ENCODE peak calls at places on chromosomes 1 and 21, in four cellular contexts. P, Q, D and N are unnamed samples. For H3K9me3, the result is how much of the 10 kb centered on the place peaks cover.

GRCh38 chr1:4931486-4931885 is 277.1 kb downstream of the AJAP1 start:
- DNase-seq in P (no peak), D (no peak), Q (no peak), N (no peak)

GRCh38 chr1:248243204-248243603 is 12.0 kb downstream of the OR2M4 start:
- DNase-seq in P (no peak), D (peak), Q (no peak), N (peak)

GRCh38 chr1:229196404-229197224 is 74.3 kb upstream of the RAB4A start:
- DNase-seq in P (no peak), D (no peak), Q (no peak), N (no peak)

GRCh38 chr1:159067699-159068621 is 8.6 kb downstream of the AIM2 start:
- DNase-seq in P (no peak), Q (no peak), D (peak), N (no peak)

GRCh38 chr1:157135646-157136045 is 2.5 kb downstream of the ETV3 start:
- DNase-seq in D (peak), P (no peak), Q (no peak), N (no peak)

GRCh38 chr1:58592521-58593134 is 15.6 kb upstream of the TACSTD2 start:
- DNase-seq in D (no peak), P (no peak), Q (peak), N (peak)

GRCh38 chr1:173202430-173203145 is 4.5 kb downstream of the TNFSF4 start:
- DNase-seq in D (peak), P (no peak), Q (no peak), N (no peak)

GRCh38 chr1:201480231-201481003 is 11.4 kb upstream of the PHLDA3 start:
- DNase-seq in Q (peak), P (peak), D (peak), N (peak)

GRCh38 chr1:27150183-27150582 is 4.7 kb downstream of the SLC9A1 start:
- DNase-seq in D (no peak), P (no peak), Q (no peak), N (no peak)

GRCh38 chr21:39103689-39104088 is 79.6 kb downstream of the PSMG1 start:
- DNase-seq in Q (no peak), P (peak), D (no peak), N (no peak)

GRCh38 chr1:8831329-8831728 is 13.9 kb upstream of the RERE start:
- DNase-seq in Q (no peak), D (no peak), P (no peak), N (no peak)

GRCh38 chr1:78286686-78287085 is 204.1 kb upstream of the PTGFR start:
- DNase-seq in P (no peak), Q (no peak), D (no peak), N (no peak)

GRCh38 chr1:232416026-232416568 is 213.8 kb downstream of the SIPA1L2 start:
- DNase-seq in P (no peak), D (no peak), Q (no peak), N (no peak)

GRCh38 chr1:42334240-42335049 is 590 bp downstream of the FOXJ3 start:
- DNase-seq in D (peak), P (peak), Q (peak), N (no peak)

GRCh38 chr1:40769815-40770214 is 13.8 kb upstream of the KCNQ4 start:
- DNase-seq in D (no peak), Q (no peak), P (no peak), N (no peak)

GRCh38 chr1:55310517-55310927 is 95.4 kb upstream of the USP24 start:
- DNase-seq in D (no peak), Q (no peak), P (no peak), N (no peak)

GRCh38 chr21:17270234-17270633 is 242.6 kb upstream of the CXADR start:
- DNase-seq in P (no peak), Q (peak), D (peak), N (no peak)

GRCh38 chr1:235809949-235810348 is 56.8 kb downstream of the LYST start:
- DNase-seq in P (no peak), D (no peak), Q (no peak), N (no peak)

GRCh38 chr1:204331275-204331674 is 28.5 kb downstream of the PLEKHA6 start:
- DNase-seq in Q (no peak), D (no peak), P (no peak), N (peak)

GRCh38 chr1:185733818-185734709 is at the start of gene HMCN1:
- DNase-seq in Q (peak), D (peak), P (peak), N (peak)

GRCh38 chr21:36773111-36773510 is 74.2 kb downstream of the SIM2 start:
- DNase-seq in D (no peak), P (no peak), Q (peak), N (peak)

GRCh38 chr1:184590163-184590750 is 164.4 kb downstream of the EDEM3 start:
- DNase-seq in P (no peak), Q (no peak), D (no peak), N (no peak)

GRCh38 chr21:29376556-29376955 is 77.8 kb downstream of the BACH1 start:
- DNase-seq in D (peak), P (no peak), Q (peak), N (peak)

GRCh38 chr1:226223157-226223785 is at the start of gene MIXL1:
- DNase-seq in D (no peak), P (no peak), Q (no peak), N (no peak)

GRCh38 chr1:28248273-28249012 is 10.9 kb upstream of the SESN2 start:
- DNase-seq in Q (peak), P (peak), D (peak), N (peak)

GRCh38 chr1:9061949-9062555 is 7.4 kb downstream of the SLC2A5 start:
- DNase-seq in Q (no peak), D (no peak), P (no peak), N (no peak)

GRCh38 chr1:8284167-8284566 is 33.7 kb upstream of the SLC45A1 start:
- DNase-seq in D (no peak), Q (no peak), P (no peak), N (no peak)

GRCh38 chr1:27366411-27367159 is at the start of gene MAP3K6:
- DNase-seq in P (peak), D (peak), Q (peak), N (peak)

GRCh38 chr21:38976900-38977299 is 171.2 kb downstream of the ETS2 start:
- DNase-seq in Q (no peak), P (no peak), D (no peak), N (no peak)

GRCh38 chr1:14321413-14321812 is 277.1 kb upstream of the KAZN start:
- DNase-seq in D (no peak), Q (no peak), P (no peak), N (no peak)

GRCh38 chr1:14332158-14332557 is 266.3 kb upstream of the KAZN start:
- DNase-seq in P (no peak), D (no peak), Q (no peak), N (no peak)

GRCh38 chr1:14328687-14329086 is 269.8 kb upstream of the KAZN start:
- DNase-seq in P (no peak), D (no peak), Q (no peak), N (no peak)

GRCh38 chr1:14323665-14324630 is 274.5 kb upstream of the KAZN start:
- DNase-seq in P (no peak), D (peak), Q (no peak), N (no peak)

DNA sequence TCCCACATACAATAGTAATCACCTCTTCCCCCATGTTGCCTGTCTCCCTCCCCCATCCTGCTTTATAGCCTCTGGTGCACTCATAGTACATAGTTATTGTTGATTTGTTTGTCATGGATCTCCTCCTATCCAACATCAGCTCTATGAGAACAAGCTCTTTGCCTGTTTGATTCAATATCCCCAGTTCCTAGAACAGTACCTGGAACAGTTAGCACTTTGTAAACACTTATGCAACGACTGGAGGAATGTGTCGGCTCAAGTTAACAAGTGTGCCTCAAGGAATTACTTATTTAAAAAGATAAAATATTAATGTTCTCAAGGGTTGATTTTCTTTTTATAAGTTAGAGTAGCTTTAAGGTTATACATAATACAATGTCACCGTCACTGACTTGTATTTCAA is 271.6 kb upstream of the KAZN start:
- DNase-seq in P (no peak), Q (no peak), D (no peak), N (no peak)
- H3K9me3 ChIP-seq in P (under half), Q (under half), D (under half), N (under half)

GRCh38 chr1:49307452-49307851 is 530.8 kb upstream of the BEND5 start:
- DNase-seq in D (no peak), Q (no peak), P (no peak), N (no peak)

DNA sequence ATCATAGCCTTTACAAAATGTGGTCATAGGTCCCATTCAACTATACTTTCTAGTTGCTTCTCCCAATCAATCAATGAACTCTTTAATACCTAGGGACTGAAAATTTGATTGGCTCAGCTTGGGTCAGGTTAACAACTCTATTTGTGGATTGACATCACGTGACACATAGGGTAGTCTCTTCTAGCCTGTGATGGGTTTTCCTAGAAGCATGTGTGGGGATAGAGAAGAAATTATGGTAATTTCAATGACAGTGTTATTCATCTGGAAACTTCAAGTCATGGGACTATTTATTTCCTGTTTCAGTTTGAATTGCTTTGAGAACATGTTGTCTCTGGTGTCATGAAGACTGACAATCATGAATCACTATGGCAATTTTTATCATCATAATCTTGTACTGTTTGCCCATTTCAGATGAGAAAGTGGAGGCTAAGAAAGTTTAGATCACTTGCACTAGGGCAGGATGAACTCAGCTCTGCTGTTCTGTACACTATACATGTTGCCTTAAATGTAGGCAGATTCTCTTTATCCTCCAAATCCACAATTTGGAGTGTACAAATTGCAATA is 529.9 kb upstream of the BEND5 start:
- DNase-seq in D (no peak), Q (no peak), P (no peak), N (no peak)
- H3K9me3 ChIP-seq in D (under half), Q (under half), P (under half), N (under half)

GRCh38 chr21:25338415-25338814 is 268.9 kb downstream of the MRPL39 start:
- DNase-seq in D (no peak), Q (no peak), P (no peak), N (no peak)
- H3K9me3 ChIP-seq in D (under half), Q (under half), P (under half), N (under half)

GRCh38 chr21:46228345-46229051 is at the start of gene LSS:
- DNase-seq in P (peak), D (peak), Q (peak), N (peak)
- H3K9me3 ChIP-seq in P (under half), D (under half), Q (under half), N (under half)

DNA sequence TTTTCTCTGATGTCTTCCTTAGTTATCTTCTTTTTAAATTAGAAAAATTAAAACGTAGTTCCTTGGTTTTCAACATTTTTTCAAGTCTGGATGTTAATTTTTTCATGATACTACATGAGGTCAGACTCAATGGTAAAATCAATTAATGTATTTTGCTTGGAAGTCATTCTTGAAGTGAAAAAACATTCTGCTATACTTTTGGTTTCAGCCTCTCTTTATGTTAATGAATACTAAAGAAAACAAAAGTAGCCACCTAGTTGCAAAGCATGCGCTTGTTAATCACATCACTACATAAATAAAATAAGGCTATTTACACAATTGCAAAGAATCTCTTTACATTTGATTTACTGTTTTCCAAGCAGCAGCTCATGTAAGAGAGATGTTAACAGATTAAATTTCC is 170.4 kb downstream of the LIPI start:
- DNase-seq in Q (no peak), D (no peak), P (no peak), N (no peak)
- H3K9me3 ChIP-seq in Q (under half), D (under half), P (under half), N (under half)

DNA sequence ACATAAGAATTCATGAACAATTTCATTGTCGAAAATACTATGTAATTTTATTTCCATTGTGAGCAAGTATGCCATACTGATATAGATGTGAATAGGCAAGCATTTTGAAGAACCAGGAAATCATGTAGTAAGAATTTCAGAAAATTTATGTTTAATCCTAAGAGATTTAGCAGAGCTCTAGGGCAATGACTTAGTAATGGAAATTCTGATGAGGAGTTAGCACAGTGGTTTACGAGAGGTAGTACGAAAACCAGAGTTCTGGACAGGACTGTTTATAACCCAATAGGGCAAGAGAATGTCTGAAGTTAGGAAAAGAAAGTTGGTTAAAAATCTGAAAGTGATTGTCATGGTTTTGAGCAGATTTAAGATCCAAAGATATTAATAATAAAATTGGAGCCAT is 439.6 kb upstream of the DEPDC1 start:
- DNase-seq in P (no peak), D (no peak), Q (no peak), N (no peak)
- H3K9me3 ChIP-seq in P (under half), D (under half), Q (under half), N (under half)

GRCh38 chr1:2867087-2867425 is 65.6 kb upstream of the TTC34 start:
- DNase-seq in D (no peak), Q (no peak), P (no peak), N (no peak)

GRCh38 chr1:2871246-2871815 is 69.8 kb upstream of the TTC34 start:
- DNase-seq in D (no peak), Q (no peak), P (no peak), N (no peak)

GRCh38 chr1:2866415-2867086 is 65.1 kb upstream of the TTC34 start:
- DNase-seq in P (no peak), Q (no peak), D (no peak), N (no peak)

GRCh38 chr1:2867861-2868260 is 66.4 kb upstream of the TTC34 start:
- DNase-seq in Q (no peak), P (no peak), D (no peak), N (no peak)

DNA sequence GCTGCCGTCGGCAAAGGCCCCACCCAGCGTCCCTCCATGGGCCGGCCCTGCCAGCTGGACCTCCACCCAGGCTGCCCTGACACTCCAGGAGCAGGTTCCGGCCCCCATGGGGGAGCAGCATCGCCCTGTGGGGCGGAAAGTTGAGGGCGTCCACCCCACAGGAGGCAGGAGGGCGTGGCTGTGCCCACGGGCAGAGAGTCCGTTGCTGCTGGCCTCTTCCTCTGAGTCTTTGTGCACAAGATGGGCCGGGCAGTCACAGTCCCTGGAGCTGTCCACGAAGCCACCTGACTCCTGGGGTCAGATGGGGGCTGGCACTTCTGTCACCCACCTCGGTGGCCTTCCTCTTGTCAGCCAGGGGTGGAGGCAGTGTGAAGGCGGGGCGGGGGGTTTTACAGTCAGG is 67.1 kb upstream of the TTC34 start:
- DNase-seq in Q (no peak), P (no peak), D (no peak), N (no peak)
- H3K9me3 ChIP-seq in Q (under half), P (under half), D (under half), N (under half)